ENCODE peak calls at places on chromosomes 7 and 10, in nine cellular contexts. W, K, T, P, D, U, F, B and N are unnamed samples.

GRCh38 chr10:13633689-13634088 is 46.9 kb downstream of the PRPF18 start:
- DNase-seq in W (no peak), K (no peak), T (no peak), P (peak), D (no peak), U (peak), F (peak), B (no peak), N (no peak)

GRCh38 chr7:107946451-107946850 is 55.5 kb downstream of the DLD start:
- DNase-seq in W (no peak), K (no peak), T (no peak), P (no peak), D (no peak), U (no peak), F (peak), B (no peak), N (no peak)

GRCh38 chr7:135235841-135236240 is 2.2 kb downstream of the STRA8 start:
- DNase-seq in W (no peak), K (no peak), T (no peak), P (no peak), D (no peak), U (no peak), F (no peak), B (no peak), N (no peak)

GRCh38 chr10:28722065-28722803 is 44.9 kb downstream of the BAMBI start:
- DNase-seq in W (peak), K (peak), T (no peak), P (peak), D (peak), U (peak), F (peak), B (no peak), N (peak)

GRCh38 chr7:150877545-150877944 is 25.2 kb downstream of the AOC1 start:
- DNase-seq in W (no peak), K (no peak), T (no peak), P (no peak), D (no peak), U (no peak), F (no peak), B (no peak), N (no peak)

GRCh38 chr10:373516-374309 is 238.5 kb downstream of the ZMYND11 start:
- DNase-seq in W (no peak), K (peak), T (peak), P (peak), D (peak), U (peak), F (peak), B (no peak), N (no peak)

GRCh38 chr10:16817125-16818019 is at the start of gene RSU1:
- DNase-seq in W (peak), K (peak), T (peak), P (peak), D (peak), U (peak), F (peak), B (peak), N (peak)

GRCh38 chr7:77665161-77665560 is 31.1 kb upstream of the RSBN1L start:
- DNase-seq in W (no peak), K (no peak), T (no peak), P (no peak), D (no peak), U (no peak), F (peak), B (no peak), N (no peak)

GRCh38 chr10:133442967-133443924 is 10.5 kb upstream of the SCART1 start:
- DNase-seq in W (no peak), K (no peak), T (no peak), P (no peak), D (no peak), U (no peak), F (no peak), B (no peak), N (no peak)

GRCh38 chr7:29884399-29885272 is 78.3 kb downstream of the WIPF3 start:
- DNase-seq in W (no peak), K (no peak), T (peak), P (no peak), D (no peak), U (peak), F (no peak), B (no peak), N (peak)

GRCh38 chr10:50431791-50432190 is 180.5 kb upstream of the ASAH2 start:
- DNase-seq in W (no peak), K (no peak), T (no peak), P (no peak), D (peak), U (no peak), F (no peak), B (no peak), N (no peak)

GRCh38 chr7:130182990-130183389 is 22.2 kb downstream of the TMEM209 start:
- DNase-seq in W (no peak), K (no peak), T (no peak), P (no peak), D (no peak), U (no peak), F (peak), B (no peak), N (no peak)

GRCh38 chr7:260441-261281 is 29.3 kb upstream of the FOXL3 start:
- DNase-seq in W (no peak), K (no peak), T (no peak), P (no peak), D (no peak), U (no peak), F (no peak), B (no peak), N (no peak)

GRCh38 chr10:3516191-3516590 is 268.8 kb downstream of the KLF6 start:
- DNase-seq in W (no peak), K (no peak), T (no peak), P (no peak), D (no peak), U (no peak), F (no peak), B (no peak), N (no peak)

GRCh38 chr10:72254891-72255568 is 18.7 kb upstream of the DDIT4 start:
- DNase-seq in W (peak), K (peak), T (peak), P (peak), D (peak), U (peak), F (peak), B (no peak), N (peak)

GRCh38 chr7:88219781-88220747 is at the start of gene SRI:
- DNase-seq in W (peak), K (peak), T (peak), P (peak), D (peak), U (peak), F (peak), B (peak), N (peak)

GRCh38 chr10:97553575-97554100 is 18.9 kb upstream of the ANKRD2 start:
- DNase-seq in W (peak), K (peak), T (peak), P (peak), D (peak), U (peak), F (peak), B (no peak), N (peak)

GRCh38 chr7:150931199-150931869 is 46.8 kb downstream of the KCNH2 start:
- DNase-seq in W (no peak), K (no peak), T (no peak), P (no peak), D (no peak), U (no peak), F (no peak), B (no peak), N (no peak)

GRCh38 chr10:11578802-11579255 is 32.6 kb downstream of the USP6NL start:
- DNase-seq in W (no peak), K (no peak), T (no peak), P (no peak), D (no peak), U (no peak), F (no peak), B (no peak), N (no peak)

GRCh38 chr10:111974325-111974724 is 209.2 kb downstream of the GPAM start:
- DNase-seq in W (no peak), K (no peak), T (no peak), P (no peak), D (no peak), U (no peak), F (no peak), B (no peak), N (no peak)

GRCh38 chr10:4296165-4296564 is 511.2 kb upstream of the KLF6 start:
- DNase-seq in W (no peak), K (no peak), T (no peak), P (no peak), D (no peak), U (no peak), F (no peak), B (no peak), N (no peak)

GRCh38 chr10:72234560-72235095 is 18.6 kb upstream of the ASCC1 start:
- DNase-seq in W (no peak), K (no peak), T (no peak), P (no peak), D (no peak), U (peak), F (no peak), B (no peak), N (no peak)

GRCh38 chr7:154841731-154842331 is 161.1 kb downstream of the PAXIP1 start:
- DNase-seq in W (no peak), K (no peak), T (peak), P (no peak), D (no peak), U (peak), F (no peak), B (no peak), N (no peak)

DNA sequence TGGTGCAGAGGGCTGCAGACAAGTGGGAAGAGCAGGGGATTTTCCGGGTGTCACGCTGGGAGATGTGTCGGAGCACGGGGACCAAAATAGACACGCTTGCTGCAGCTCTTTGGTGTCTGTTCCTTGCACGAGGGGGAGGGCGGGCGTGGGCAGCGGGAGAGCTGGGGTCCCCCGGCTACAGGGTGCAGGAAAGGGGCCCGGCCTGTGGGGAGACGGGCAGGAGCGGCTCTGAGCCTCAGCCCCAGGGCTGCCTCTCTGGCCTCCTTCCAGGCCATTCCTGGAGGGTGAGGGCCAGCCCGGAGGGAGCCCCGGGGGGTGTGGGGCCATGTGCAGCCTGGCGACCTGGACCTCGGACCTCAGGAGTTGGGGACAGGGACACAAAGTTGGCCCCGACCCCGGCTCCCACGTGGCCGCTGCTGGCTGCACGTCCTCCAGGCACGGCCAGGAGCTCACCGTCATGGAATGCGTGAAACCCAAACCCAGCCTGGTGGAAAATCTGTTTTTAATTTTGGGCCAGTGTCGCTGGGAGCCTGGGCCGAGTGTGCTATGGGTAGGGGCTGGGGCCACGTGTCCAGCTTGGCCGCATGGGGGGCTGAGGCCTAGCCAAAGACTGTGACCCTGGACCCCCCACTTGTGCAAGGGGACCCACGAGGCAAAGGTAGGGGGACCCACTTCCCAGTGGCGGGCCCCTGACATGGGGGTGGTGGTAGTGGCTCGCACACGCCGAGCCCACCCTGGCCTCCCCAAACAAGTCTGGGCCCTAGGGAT is 6.6 kb downstream of the TTYH3 start:
- DNase-seq in W (peak), K (no peak), T (no peak), P (peak), D (no peak), U (no peak), F (peak), B (no peak), N (peak)
- H3K27ac ChIP-seq in W (peak), K (no peak), T (peak), P (peak), D (no peak), U (peak), F (peak), B (peak), N (no peak)

GRCh38 chr7:51121945-51122425 is 194.6 kb downstream of the COBL start:
- DNase-seq in W (peak), K (no peak), T (peak), P (peak), D (peak), U (peak), F (no peak), B (no peak), N (no peak)

GRCh38 chr7:51126324-51126723 is 190.3 kb downstream of the COBL start:
- DNase-seq in W (no peak), K (no peak), T (no peak), P (no peak), D (no peak), U (no peak), F (no peak), B (no peak), N (no peak)

GRCh38 chr7:51126813-51127617 is 189.6 kb downstream of the COBL start:
- DNase-seq in W (no peak), K (no peak), T (no peak), P (no peak), D (no peak), U (no peak), F (no peak), B (no peak), N (no peak)

GRCh38 chr7:51123322-51124021 is 193.1 kb downstream of the COBL start:
- DNase-seq in W (peak), K (peak), T (no peak), P (no peak), D (no peak), U (no peak), F (peak), B (no peak), N (no peak)

DNA sequence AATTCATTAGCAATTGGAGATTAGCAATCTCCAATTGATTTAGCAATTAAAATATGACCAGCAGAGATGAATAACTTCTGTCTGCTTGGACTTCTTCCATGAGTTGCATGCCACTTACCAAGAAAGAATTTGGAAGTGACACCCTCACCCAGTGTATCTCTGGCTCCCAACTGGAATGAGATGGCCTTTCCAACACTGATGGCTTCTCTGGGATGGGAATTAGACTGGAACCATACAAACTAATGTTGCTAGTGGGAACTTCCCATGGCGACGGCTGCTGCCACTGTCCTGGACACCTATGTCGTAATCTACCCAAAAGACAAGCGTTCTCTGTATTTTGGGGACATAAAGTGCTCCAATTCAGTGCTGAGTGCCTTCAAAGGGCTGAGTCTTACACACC is 192.3 kb downstream of the COBL start:
- DNase-seq in W (no peak), K (no peak), T (no peak), P (no peak), D (no peak), U (no peak), F (no peak), B (no peak), N (no peak)
- H3K4me3 ChIP-seq in W (no peak), K (no peak), T (no peak), P (no peak), D (no peak), U (no peak), F (no peak), B (no peak), N (no peak)

GRCh38 chr10:95758351-95759025 is 2.5 kb downstream of the ENTPD1 start:
- DNase-seq in W (no peak), K (peak), T (no peak), P (no peak), D (peak), U (no peak), F (peak), B (no peak), N (no peak)
- TF ChIP-seq POLR2A in W (no peak), K (no peak), T (no peak), P (no peak), D (no peak), U (no peak), F (no peak), B (no peak), N (no peak)

GRCh38 chr10:95444792-95445191 is 116.4 kb downstream of the SORBS1 start:
- DNase-seq in W (no peak), K (no peak), T (no peak), P (no peak), D (no peak), U (no peak), F (no peak), B (no peak), N (no peak)
- H3K27ac ChIP-seq in W (peak), K (no peak), T (peak), P (peak), D (peak), U (no peak), F (no peak), B (peak), N (no peak)

GRCh38 chr7:100965723-100966541 is 3.4 kb upstream of the MUC12 start:
- DNase-seq in W (peak), K (peak), T (peak), P (no peak), D (peak), U (peak), F (no peak), B (no peak), N (peak)
- H3K4me3 ChIP-seq in W (peak), K (peak), T (peak), P (no peak), D (no peak), U (no peak), F (no peak), B (peak), N (peak)

DNA sequence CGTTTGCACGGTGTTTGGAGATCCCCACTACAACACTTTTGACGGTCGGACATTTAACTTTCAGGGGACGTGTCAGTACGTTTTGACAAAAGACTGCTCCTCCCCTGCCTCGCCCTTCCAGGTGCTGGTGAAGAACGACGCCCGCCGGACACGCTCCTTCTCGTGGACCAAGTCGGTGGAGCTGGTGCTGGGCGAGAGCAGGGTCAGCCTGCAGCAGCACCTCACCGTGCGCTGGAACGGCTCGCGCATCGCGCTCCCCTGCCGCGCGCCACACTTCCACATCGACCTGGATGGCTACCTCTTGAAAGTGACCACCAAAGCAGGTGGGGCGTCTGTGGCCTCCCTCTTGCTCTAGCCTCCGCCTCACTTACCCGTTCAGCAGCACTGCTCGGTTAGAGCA is 173.5 kb downstream of the BMPER start:
- DNase-seq in W (no peak), K (no peak), T (no peak), P (no peak), D (no peak), U (no peak), F (no peak), B (no peak), N (no peak)
- TF ChIP-seq POLR2A in W (no peak), K (no peak), T (no peak), P (no peak), D (no peak), U (no peak), F (no peak), B (no peak), N (no peak)

GRCh38 chr7:18295781-18296417 is 199.7 kb upstream of the HDAC9 start:
- DNase-seq in W (no peak), K (no peak), T (no peak), P (no peak), D (no peak), U (no peak), F (no peak), B (no peak), N (no peak)

GRCh38 chr7:18293759-18294158 is 201.8 kb upstream of the HDAC9 start:
- DNase-seq in W (no peak), K (no peak), T (no peak), P (no peak), D (no peak), U (no peak), F (no peak), B (no peak), N (no peak)

GRCh38 chr7:18292584-18292983 is 203.0 kb upstream of the HDAC9 start:
- DNase-seq in W (no peak), K (no peak), T (no peak), P (no peak), D (no peak), U (no peak), F (no peak), B (no peak), N (no peak)

GRCh38 chr7:18290865-18291264 is 204.7 kb upstream of the HDAC9 start:
- DNase-seq in W (no peak), K (no peak), T (no peak), P (no peak), D (no peak), U (no peak), F (no peak), B (no peak), N (no peak)

GRCh38 chr7:18294408-18294807 is 201.1 kb upstream of the HDAC9 start:
- DNase-seq in W (no peak), K (no peak), T (no peak), P (no peak), D (no peak), U (no peak), F (no peak), B (no peak), N (no peak)
- H3K27ac ChIP-seq in W (no peak), K (no peak), T (no peak), P (no peak), D (no peak), U (no peak), F (no peak), B (no peak), N (no peak)

GRCh38 chr10:114523876-114524275 is 119.6 kb upstream of the AFAP1L2 start:
- DNase-seq in W (no peak), K (no peak), T (no peak), P (no peak), D (no peak), U (no peak), F (no peak), B (no peak), N (no peak)

GRCh38 chr10:114525368-114525949 is 121.2 kb upstream of the AFAP1L2 start:
- DNase-seq in W (no peak), K (no peak), T (no peak), P (peak), D (peak), U (no peak), F (no peak), B (no peak), N (no peak)

GRCh38 chr10:114526112-114526496 is 121.8 kb upstream of the AFAP1L2 start:
- DNase-seq in W (no peak), K (no peak), T (no peak), P (no peak), D (no peak), U (no peak), F (peak), B (no peak), N (no peak)

GRCh38 chr10:114521250-114521649 is 116.9 kb upstream of the AFAP1L2 start:
- DNase-seq in W (no peak), K (no peak), T (no peak), P (no peak), D (no peak), U (no peak), F (no peak), B (no peak), N (no peak)

GRCh38 chr10:114526497-114527238 is 122.4 kb upstream of the AFAP1L2 start:
- DNase-seq in W (peak), K (peak), T (peak), P (peak), D (peak), U (peak), F (peak), B (peak), N (peak)
- H3K4me3 ChIP-seq in W (peak), K (peak), T (peak), P (peak), D (no peak), U (peak), F (no peak), B (peak), N (peak)

DNA sequence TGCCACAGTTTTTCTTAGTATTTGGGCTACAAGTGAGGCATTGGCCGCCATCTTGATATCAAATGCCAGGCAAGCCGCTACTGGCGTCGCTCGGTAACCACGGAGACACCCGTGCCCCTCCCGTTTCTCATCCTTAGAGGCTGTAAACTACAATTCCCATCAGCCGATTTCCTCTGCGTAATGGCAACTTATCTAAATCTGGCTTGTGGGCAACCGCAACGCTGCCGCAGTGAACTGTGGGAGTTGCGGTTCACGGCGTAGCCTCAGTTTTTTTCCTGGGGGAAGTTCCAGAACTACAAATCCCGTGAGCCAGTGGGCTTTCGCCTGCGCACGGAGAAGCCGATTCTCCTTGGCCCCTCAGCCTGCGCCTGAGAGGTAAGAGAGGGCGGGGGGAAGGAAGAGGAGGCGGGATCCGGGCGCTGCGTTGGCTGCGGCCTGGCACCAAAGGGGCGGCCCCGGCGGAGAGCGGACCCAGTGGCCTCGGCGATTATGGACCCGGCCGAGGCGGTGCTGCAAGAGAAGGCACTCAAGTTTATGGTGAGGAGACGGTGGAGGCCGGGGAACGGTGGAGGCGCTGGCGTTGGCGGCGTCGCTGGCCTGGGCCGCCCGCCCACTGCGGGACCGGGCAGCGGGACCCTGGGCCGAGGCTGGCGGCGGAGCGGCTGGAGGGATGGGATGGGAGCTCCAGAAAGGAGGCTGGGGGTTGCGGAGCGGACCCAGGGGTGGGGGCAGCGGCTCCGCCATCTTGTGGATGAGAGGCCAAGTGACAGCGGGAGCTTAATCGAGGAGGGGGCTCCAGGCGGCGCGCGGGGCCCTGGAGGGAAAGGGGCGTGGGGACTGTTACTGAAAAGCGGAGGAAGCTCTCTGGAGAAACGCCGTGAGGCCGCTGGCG is at the start of gene BTRC:
- DNase-seq in W (peak), K (peak), T (peak), P (peak), D (peak), U (peak), F (peak), B (peak), N (peak)
- TF ChIP-seq POLR2A in W (peak), K (peak), T (peak), P (peak), D (peak), U (peak), F (peak), B (peak), N (peak)